ENCODE peak calls at places on chromosomes 13 and 19, in eight cellular contexts. Z, D, E, O, Q, B, M and L are unnamed samples.

GRCh38 chr13:19606152-19606551 is 27.3 kb upstream of the MPHOSPH8 start:
- DNase-seq in Z (no peak), D (no peak), E (no peak), O (no peak), Q (no peak), B (no peak), M (no peak), L (no peak)

GRCh38 chr13:50387124-50387581 is 371.9 kb downstream of the KCNRG start:
- DNase-seq in Z (peak), D (no peak), E (peak), O (peak), Q (peak), B (peak), M (peak), L (no peak)

GRCh38 chr19:41531438-41532311 is 44.3 kb upstream of the CEACAM21 start:
- DNase-seq in Z (peak), D (peak), E (peak), O (peak), Q (peak), B (peak), M (no peak), L (peak)

GRCh38 chr13:112102243-112102642 is 35.3 kb downstream of the SOX1 start:
- DNase-seq in Z (no peak), D (no peak), E (no peak), O (no peak), Q (no peak), B (no peak), M (no peak), L (no peak)

GRCh38 chr13:32211788-32212187 is 103.4 kb downstream of the ZAR1L start:
- DNase-seq in Z (no peak), D (no peak), E (no peak), O (no peak), Q (peak), B (no peak), M (peak), L (peak)

GRCh38 chr19:27392027-27392632 is 1820.8 kb downstream of the UQCRFS1 start:
- DNase-seq in Z (peak), D (no peak), E (peak), O (no peak), Q (no peak), B (no peak), M (no peak), L (no peak)

GRCh38 chr13:59863621-59864020 is 300.1 kb downstream of the DIAPH3 start:
- DNase-seq in Z (no peak), D (no peak), E (no peak), O (no peak), Q (no peak), B (no peak), M (no peak), L (no peak)

GRCh38 chr19:37973666-37974065 is 66.7 kb downstream of the SIPA1L3 start:
- DNase-seq in Z (no peak), D (no peak), E (no peak), O (no peak), Q (no peak), B (no peak), M (no peak), L (no peak)

GRCh38 chr13:111187879-111188643 is 73.0 kb downstream of the ARHGEF7 start:
- DNase-seq in Z (no peak), D (no peak), E (no peak), O (no peak), Q (peak), B (no peak), M (peak), L (peak)

GRCh38 chr19:3346677-3347353 is 19.6 kb upstream of the NFIC start:
- DNase-seq in Z (peak), D (peak), E (peak), O (peak), Q (no peak), B (peak), M (no peak), L (peak)

GRCh38 chr13:43584711-43585110 is 202.1 kb downstream of the ENOX1 start:
- DNase-seq in Z (no peak), D (no peak), E (no peak), O (no peak), Q (no peak), B (no peak), M (no peak), L (no peak)

GRCh38 chr19:6221878-6222746 is 57.7 kb downstream of the MLLT1 start:
- DNase-seq in Z (peak), D (no peak), E (no peak), O (no peak), Q (no peak), B (peak), M (no peak), L (no peak)

GRCh38 chr19:6224308-6224675 is 55.5 kb downstream of the MLLT1 start:
- DNase-seq in Z (peak), D (no peak), E (no peak), O (no peak), Q (no peak), B (no peak), M (no peak), L (no peak)

GRCh38 chr19:6222884-6223283 is 56.9 kb downstream of the MLLT1 start:
- DNase-seq in Z (no peak), D (no peak), E (no peak), O (no peak), Q (no peak), B (peak), M (no peak), L (peak)

GRCh38 chr19:6225232-6225635 is 54.5 kb downstream of the MLLT1 start:
- DNase-seq in Z (no peak), D (no peak), E (no peak), O (no peak), Q (no peak), B (no peak), M (no peak), L (no peak)

GRCh38 chr19:6223461-6224307 is 56.1 kb downstream of the MLLT1 start:
- DNase-seq in Z (peak), D (no peak), E (no peak), O (no peak), Q (no peak), B (peak), M (no peak), L (no peak)
- TF ChIP-seq CTCF in Z (no peak), D (no peak), E (no peak), O (no peak), Q (no peak), B (peak), M (no peak), L (no peak)

GRCh38 chr19:17402982-17403855 is 2.2 kb downstream of the BST2 start:
- DNase-seq in Z (no peak), D (no peak), E (no peak), O (no peak), Q (peak), B (no peak), M (no peak), L (no peak)
- H3K4me3 ChIP-seq in Z (peak), D (peak), E (no peak), O (no peak), Q (peak), B (no peak), M (no peak), L (peak)

GRCh38 chr19:35146746-35147466 is 3.9 kb downstream of the FXYD7 start:
- DNase-seq in Z (no peak), D (no peak), E (no peak), O (no peak), Q (no peak), B (no peak), M (no peak), L (no peak)
- TF ChIP-seq CTCF in Z (no peak), D (no peak), E (no peak), O (no peak), Q (no peak), B (no peak), M (no peak), L (no peak)

DNA sequence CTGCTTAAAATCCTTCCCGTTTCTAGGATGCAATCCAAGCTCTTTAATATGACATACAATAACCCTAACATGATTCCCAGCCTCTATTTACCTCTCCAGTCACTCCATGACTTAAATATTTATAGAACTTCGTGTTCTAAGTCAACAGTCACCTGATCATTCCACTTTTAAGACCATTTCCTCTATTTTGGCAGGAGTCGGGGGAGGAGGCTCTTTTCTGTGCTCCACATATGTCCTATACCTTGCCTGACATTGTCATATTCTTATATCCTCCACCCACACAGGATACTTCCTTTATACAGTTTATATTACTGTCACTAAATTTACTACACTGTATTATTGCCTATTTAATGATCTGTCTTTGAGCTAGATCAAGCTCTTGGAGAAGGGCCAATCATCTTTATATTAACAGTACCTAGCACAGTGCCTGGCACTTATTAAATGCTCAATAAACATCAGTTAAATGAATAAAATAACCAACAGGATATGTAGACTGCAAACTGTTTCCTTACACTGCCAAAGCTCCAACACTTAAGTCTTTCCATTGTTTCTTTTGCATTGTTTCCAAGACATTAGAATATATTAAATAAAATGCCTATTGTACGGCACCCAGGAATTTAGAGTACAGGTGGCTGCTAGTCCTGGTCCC is 2.7 kb downstream of the ARGLU1 start:
- DNase-seq in Z (no peak), D (no peak), E (no peak), O (no peak), Q (no peak), B (no peak), M (no peak), L (no peak)
- H3K4me3 ChIP-seq in Z (no peak), D (peak), E (no peak), O (no peak), Q (peak), B (no peak), M (peak), L (no peak)

GRCh38 chr19:51810228-51810627 is 15.3 kb downstream of the FPR3 start:
- DNase-seq in Z (no peak), D (no peak), E (no peak), O (no peak), Q (peak), B (no peak), M (no peak), L (peak)

GRCh38 chr19:51811344-51811743 is 16.4 kb downstream of the FPR3 start:
- DNase-seq in Z (no peak), D (no peak), E (no peak), O (no peak), Q (no peak), B (no peak), M (no peak), L (no peak)

GRCh38 chr19:51807925-51808324 is 13.0 kb downstream of the FPR3 start:
- DNase-seq in Z (no peak), D (no peak), E (no peak), O (no peak), Q (no peak), B (no peak), M (no peak), L (no peak)

GRCh38 chr19:51808333-51808986 is 13.5 kb downstream of the FPR3 start:
- DNase-seq in Z (no peak), D (no peak), E (no peak), O (no peak), Q (peak), B (no peak), M (no peak), L (peak)

DNA sequence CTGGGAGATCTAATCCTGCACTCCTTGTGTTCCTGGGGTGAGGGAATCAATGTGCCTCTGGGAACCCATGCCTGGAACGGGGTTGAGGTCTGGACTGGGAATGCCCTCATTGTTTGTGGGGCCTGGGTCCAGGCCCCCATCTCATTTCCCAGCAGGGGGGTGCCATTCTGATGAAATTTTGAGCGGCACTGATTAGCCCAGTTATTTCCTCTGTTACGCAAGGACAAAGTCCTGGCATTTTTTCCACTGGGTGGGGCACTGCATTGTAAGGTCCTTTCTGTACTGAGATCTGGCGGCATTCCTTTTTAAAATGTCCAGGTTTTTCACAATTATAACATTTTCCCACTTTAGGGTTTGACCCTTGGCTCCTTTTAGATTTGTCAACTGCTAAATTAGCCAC is 14.8 kb downstream of the FPR3 start:
- DNase-seq in Z (no peak), D (no peak), E (no peak), O (peak), Q (peak), B (no peak), M (no peak), L (no peak)
- TF ChIP-seq CTCF in Z (no peak), D (no peak), E (no peak), O (no peak), Q (no peak), B (no peak), M (no peak), L (no peak)

GRCh38 chr19:18789883-18790565 is 1.1 kb downstream of the COMP start:
- DNase-seq in Z (no peak), D (no peak), E (no peak), O (no peak), Q (peak), B (peak), M (no peak), L (peak)
- H3K4me3 ChIP-seq in Z (peak), D (peak), E (no peak), O (no peak), Q (no peak), B (no peak), M (no peak), L (no peak)